ENCODE peak calls at places on chromosome 20, in four cellular contexts. One of them, this sample, is unnamed.
A peak's percentile ranks its signal among the peaks of the same experiment; 100 is the strongest.

GRCh38 chr20:1820137-1821074 is 74.8 kb upstream of the SIRPA start:
- DNase-seq in NCI-H446 treated with DMSO at 0.1 percent for 48 hours: no peak
- DNase-seq in iPS-NIHi11: no peak
- DNase-seq in AG08396: peak; percentile 76
- DNase-seq in this sample: no peak

GRCh38 chr20:18316166-18316565 is 27.8 kb downstream of the ZNF133 start:
- DNase-seq in NCI-H446 treated with DMSO at 0.1 percent for 48 hours: no peak
- DNase-seq in iPS-NIHi11: no peak
- DNase-seq in AG08396: no peak
- DNase-seq in this sample: no peak

GRCh38 chr20:1841554-1842140 is 53.6 kb upstream of the SIRPA start:
- DNase-seq in NCI-H446 treated with DMSO at 0.1 percent for 48 hours: peak; percentile 52
- DNase-seq in AG08396: peak; percentile 33
- DNase-seq in iPS-NIHi11: no peak
- DNase-seq in this sample: no peak

GRCh38 chr20:12207875-12208274 is 290.2 kb downstream of the BTBD3 start:
- DNase-seq in AG08396: peak; percentile 35
- DNase-seq in NCI-H446 treated with DMSO at 0.1 percent for 48 hours: no peak
- DNase-seq in iPS-NIHi11: peak; percentile 59
- DNase-seq in this sample: peak; percentile 45

GRCh38 chr20:38805502-38805957 is at the start of gene PPP1R16B:
- DNase-seq in AG08396: peak; percentile 50
- DNase-seq in iPS-NIHi11: peak; percentile 82
- DNase-seq in NCI-H446 treated with DMSO at 0.1 percent for 48 hours: no peak
- DNase-seq in this sample: no peak

GRCh38 chr20:45578151-45578660 is 878 bp downstream of the WFDC8 start:
- DNase-seq in NCI-H446 treated with DMSO at 0.1 percent for 48 hours: no peak
- DNase-seq in AG08396: no peak
- DNase-seq in iPS-NIHi11: peak; percentile 45
- DNase-seq in this sample: no peak

GRCh38 chr20:41133709-41134361 is 3.5 kb upstream of the PLCG1 start:
- DNase-seq in NCI-H446 treated with DMSO at 0.1 percent for 48 hours: no peak
- DNase-seq in iPS-NIHi11: no peak
- DNase-seq in AG08396: no peak
- DNase-seq in this sample: no peak

GRCh38 chr20:41733151-41733550 is 115.0 kb upstream of the CHD6 start:
- DNase-seq in AG08396: no peak
- DNase-seq in iPS-NIHi11: no peak
- DNase-seq in NCI-H446 treated with DMSO at 0.1 percent for 48 hours: no peak
- DNase-seq in this sample: no peak

GRCh38 chr20:37418591-37418990 is 72.7 kb downstream of the SRC start:
- DNase-seq in NCI-H446 treated with DMSO at 0.1 percent for 48 hours: no peak
- DNase-seq in AG08396: no peak
- DNase-seq in iPS-NIHi11: no peak
- DNase-seq in this sample: no peak

GRCh38 chr20:50191065-50191565 is 485 bp downstream of the CEBPB start:
- DNase-seq in NCI-H446 treated with DMSO at 0.1 percent for 48 hours: no peak
- DNase-seq in AG08396: peak; percentile 62
- DNase-seq in iPS-NIHi11: no peak
- DNase-seq in this sample: peak; percentile 35

GRCh38 chr20:48619126-48620101 is 208.4 kb downstream of the PREX1 start:
- DNase-seq in iPS-NIHi11: no peak
- DNase-seq in NCI-H446 treated with DMSO at 0.1 percent for 48 hours: peak; percentile 97
- DNase-seq in AG08396: no peak
- DNase-seq in this sample: no peak

GRCh38 chr20:12966468-12967085 is 42.2 kb upstream of the SPTLC3 start:
- DNase-seq in iPS-NIHi11: no peak
- DNase-seq in AG08396: peak; percentile 13
- DNase-seq in NCI-H446 treated with DMSO at 0.1 percent for 48 hours: no peak
- DNase-seq in this sample: peak; percentile 48

GRCh38 chr20:23396961-23397620 is 24.2 kb downstream of the NAPB start:
- DNase-seq in NCI-H446 treated with DMSO at 0.1 percent for 48 hours: peak; percentile 26
- DNase-seq in iPS-NIHi11: no peak
- DNase-seq in AG08396: no peak
- DNase-seq in this sample: no peak

GRCh38 chr20:57620274-57620990 is at the start of gene ZBP1:
- DNase-seq in iPS-NIHi11: no peak
- DNase-seq in NCI-H446 treated with DMSO at 0.1 percent for 48 hours: no peak
- DNase-seq in AG08396: no peak
- DNase-seq in this sample: no peak